ENCODE peak calls at places on chromosomes 12 and 14, in nine cellular contexts. U, G, Z, F, X, E, S, T and I are unnamed samples.

GRCh38 chr12:25025951-25026490 is 77.1 kb upstream of the BCAT1 start:
- DNase-seq in U (no peak), G (no peak), Z (no peak), F (no peak), X (no peak), E (no peak), S (no peak), T (no peak), I (no peak)

GRCh38 chr12:47816646-47817271 is 2.9 kb downstream of the HDAC7 start:
- DNase-seq in U (no peak), G (no peak), Z (no peak), F (no peak), X (no peak), E (no peak), S (no peak), T (no peak), I (no peak)

GRCh38 chr12:119393685-119394084 is 59.2 kb downstream of the CCDC60 start:
- DNase-seq in U (no peak), G (no peak), Z (no peak), F (no peak), X (no peak), E (no peak), S (no peak), T (no peak), I (no peak)

GRCh38 chr14:98198385-98198784 is 1073.6 kb downstream of the BCL11B start:
- DNase-seq in U (no peak), G (no peak), Z (no peak), F (no peak), X (peak; percentile 89), E (no peak), S (no peak), T (no peak), I (peak; percentile 47)

GRCh38 chr12:90199008-90199407 is 490.4 kb upstream of the ATP2B1 start:
- DNase-seq in U (no peak), G (no peak), Z (no peak), F (no peak), X (no peak), E (no peak), S (no peak), T (no peak), I (peak; percentile 8)

GRCh38 chr12:94429633-94430032 is 30.0 kb downstream of the CEP83 start:
- DNase-seq in U (no peak), G (no peak), Z (no peak), F (no peak), X (peak; percentile 45), E (peak; percentile 25), S (no peak), T (no peak), I (no peak)

GRCh38 chr14:103128631-103129300 is 5.5 kb downstream of the TNFAIP2 start:
- DNase-seq in U (no peak), G (no peak), Z (no peak), F (no peak), X (no peak), E (no peak), S (no peak), T (peak; percentile 54), I (no peak)

GRCh38 chr12:107903377-107904061 is 129.0 kb downstream of the ASCL4 start:
- DNase-seq in U (peak; percentile 14), G (no peak), Z (peak; percentile 79), F (peak; percentile 61), X (peak; percentile 75), E (peak; percentile 51), S (no peak), T (peak; percentile 67), I (no peak)

GRCh38 chr12:70826156-70826555 is 94.4 kb downstream of the PTPRR start:
- DNase-seq in U (no peak), G (no peak), Z (no peak), F (no peak), X (no peak), E (no peak), S (no peak), T (no peak), I (no peak)

GRCh38 chr14:71346685-71347084 is 439.4 kb downstream of the PCNX1 start:
- DNase-seq in U (no peak), G (no peak), Z (no peak), F (no peak), X (no peak), E (no peak), S (no peak), T (no peak), I (peak; percentile 38)